ENCODE peak calls at places on chromosomes 11 and 22, in eight cellular contexts. X is heart left ventricle, M is uterus, W is sigmoid colon, T is IMR-90, N is K562, Z is ovary, G is A549. E is an unnamed sample.

GRCh38 chr11:131978351-131978750 is 607.9 kb downstream of the NTM start:
- DNase-seq in X (no peak), M (no peak), W (no peak), T (no peak), N (no peak), Z (no peak), G (no peak), E (no peak)

GRCh38 chr22:37345863-37346514 is 63.7 kb downstream of the CYTH4 start:
- DNase-seq in X (peak), M (no peak), W (no peak), T (peak), N (no peak), Z (peak), G (no peak), E (no peak)

GRCh38 chr11:106683435-106683834 is 334.8 kb downstream of the GUCY1A2 start:
- DNase-seq in X (no peak), M (no peak), W (no peak), T (no peak), N (no peak), Z (no peak), G (no peak), E (no peak)

GRCh38 chr22:29359469-29359868 is 28.9 kb downstream of the AP1B1 start:
- DNase-seq in X (peak), M (peak), W (peak), T (peak), N (peak), Z (peak), G (peak), E (no peak)

GRCh38 chr11:115616941-115617340 is 112.7 kb upstream of the CADM1 start:
- DNase-seq in X (peak), M (peak), W (no peak), T (peak), N (no peak), Z (no peak), G (no peak), E (no peak)

GRCh38 chr11:61955031-61955415 is 4.9 kb downstream of the BEST1 start:
- DNase-seq in X (peak), M (peak), W (peak), T (peak), N (no peak), Z (peak), G (peak), E (peak)

GRCh38 chr11:121099885-121100284 is 1.2 kb upstream of the TECTA start:
- DNase-seq in X (no peak), M (no peak), W (no peak), T (peak), N (no peak), Z (no peak), G (no peak), E (no peak)

GRCh38 chr22:49968313-49968830 is 7.8 kb downstream of the PIM3 start:
- DNase-seq in X (peak), M (no peak), W (no peak), T (no peak), N (no peak), Z (peak), G (no peak), E (peak)

GRCh38 chr22:40426671-40427070 is 56.3 kb downstream of the SGSM3 start:
- DNase-seq in X (no peak), M (no peak), W (peak), T (peak), N (no peak), Z (no peak), G (no peak), E (no peak)

GRCh38 chr22:35634981-35635540 is 13.2 kb upstream of the APOL6 start:
- DNase-seq in X (no peak), M (no peak), W (peak), T (peak), N (peak), Z (no peak), G (no peak), E (no peak)

GRCh38 chr11:105392546-105392945 is 217.3 kb upstream of the GRIA4 start:
- DNase-seq in X (no peak), M (no peak), W (no peak), T (peak), N (no peak), Z (no peak), G (no peak), E (no peak)

GRCh38 chr22:27727673-27728451 is 73.7 kb downstream of the MN1 start:
- DNase-seq in X (no peak), M (no peak), W (no peak), T (no peak), N (no peak), Z (no peak), G (no peak), E (no peak)

GRCh38 chr11:75342966-75343870 is 8.2 kb downstream of the ARRB1 start:
- DNase-seq in X (no peak), M (no peak), W (peak), T (peak), N (peak), Z (no peak), G (peak), E (no peak)

GRCh38 chr11:32931605-32932004 is 39.0 kb downstream of the QSER1 start:
- DNase-seq in X (no peak), M (no peak), W (no peak), T (peak), N (peak), Z (no peak), G (no peak), E (no peak)

GRCh38 chr22:26817926-26818325 is 160.5 kb downstream of the MIAT start:
- DNase-seq in X (no peak), M (no peak), W (no peak), T (no peak), N (no peak), Z (no peak), G (no peak), E (no peak)

GRCh38 chr22:46587067-46587471 is 33.1 kb upstream of the GRAMD4 start:
- DNase-seq in X (no peak), M (no peak), W (no peak), T (no peak), N (no peak), Z (no peak), G (no peak), E (no peak)

GRCh38 chr11:101583180-101584128 is at the start of gene TRPC6:
- DNase-seq in X (peak), M (peak), W (peak), T (peak), N (no peak), Z (peak), G (peak), E (no peak)
- TF ChIP-seq POLR2A in X (no peak), M (peak), W (no peak), T (no peak), N (no peak), Z (no peak), G (no peak), E (no peak)

GRCh38 chr11:122735031-122735430 is 79.5 kb downstream of the UBASH3B start:
- DNase-seq in X (no peak), M (no peak), W (no peak), T (no peak), N (no peak), Z (no peak), G (no peak), E (no peak)

GRCh38 chr11:122729139-122729538 is 73.6 kb downstream of the UBASH3B start:
- DNase-seq in X (no peak), M (no peak), W (no peak), T (no peak), N (no peak), Z (no peak), G (no peak), E (no peak)

GRCh38 chr11:122731500-122731913 is 76.0 kb downstream of the UBASH3B start:
- DNase-seq in X (no peak), M (no peak), W (no peak), T (peak), N (no peak), Z (no peak), G (peak), E (no peak)

GRCh38 chr11:122732342-122733300 is 77.1 kb downstream of the UBASH3B start:
- DNase-seq in X (no peak), M (no peak), W (no peak), T (no peak), N (no peak), Z (no peak), G (no peak), E (no peak)

GRCh38 chr11:122733301-122733686 is 77.8 kb downstream of the UBASH3B start:
- DNase-seq in X (peak), M (no peak), W (no peak), T (peak), N (no peak), Z (no peak), G (no peak), E (peak)
- TF ChIP-seq POLR2A in X (no peak), M (no peak), W (no peak), T (no peak), N (no peak), Z (no peak), G (no peak), E (no peak)

GRCh38 chr22:23696326-23696851 is 5.6 kb downstream of the RGL4 start:
- DNase-seq in X (no peak), M (no peak), W (no peak), T (peak), N (no peak), Z (no peak), G (no peak), E (no peak)
- TF ChIP-seq POLR2A in X (no peak), M (no peak), W (no peak), T (no peak), N (no peak), Z (no peak), G (no peak), E (no peak)

DNA sequence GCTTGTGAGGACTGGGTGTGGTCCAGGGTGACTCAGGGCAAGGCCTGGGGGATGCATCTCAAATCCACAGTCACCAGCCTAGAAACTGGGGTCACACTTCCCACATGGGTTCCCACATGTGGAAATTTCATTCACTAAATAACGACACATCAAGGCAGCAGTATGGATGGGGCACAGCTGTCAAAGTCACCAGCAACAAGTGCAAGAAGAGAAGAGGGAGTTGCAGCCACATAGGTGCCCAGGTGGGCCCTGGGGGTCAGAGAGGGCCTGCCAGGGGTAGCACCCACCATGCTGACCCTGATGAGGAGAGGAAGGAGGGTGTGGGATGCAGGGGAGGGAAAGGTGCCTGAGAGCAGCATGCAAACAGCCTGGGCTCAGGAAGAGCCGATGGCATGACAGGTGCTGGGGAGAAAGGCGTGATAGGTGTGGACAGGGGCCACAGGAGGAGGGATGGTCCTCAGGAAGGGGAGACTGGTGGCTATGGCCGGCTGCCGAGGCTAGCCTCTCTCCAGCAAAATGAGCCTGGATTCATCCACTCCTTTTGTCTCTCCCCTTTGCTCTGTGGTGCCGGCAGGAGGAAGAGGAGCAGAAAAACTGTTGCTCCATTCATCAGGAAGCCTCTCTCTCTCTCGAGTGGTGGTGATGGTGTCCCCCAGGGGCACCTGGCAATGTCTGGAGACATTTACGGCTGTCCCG is 22.3 kb downstream of the DGCR6L start:
- DNase-seq in X (no peak), M (no peak), W (no peak), T (no peak), N (no peak), Z (no peak), G (no peak), E (no peak)
- TF ChIP-seq POLR2A in X (no peak), M (no peak), W (no peak), T (no peak), N (no peak), Z (no peak), G (no peak), E (no peak)